ENCODE peak calls at places on chromosomes 2 and 18, in six cellular contexts. One of them, this sample, is unnamed.

GRCh38 chr2:217151509-217152206 is 291.8 kb upstream of the TNP1 start:
- DNase-seq in body of pancreas: no peak
- DNase-seq in sigmoid colon: no peak
- DNase-seq in ovary: no peak
- DNase-seq in tibial nerve: peak; percentile 20
- DNase-seq in uterus: no peak
- DNase-seq in this sample: no peak

GRCh38 chr2:241224068-241224850 is 35.8 kb downstream of the ANO7 start:
- DNase-seq in body of pancreas: peak; percentile 37
- DNase-seq in ovary: no peak
- DNase-seq in uterus: no peak
- DNase-seq in tibial nerve: no peak
- DNase-seq in sigmoid colon: no peak
- DNase-seq in this sample: no peak

GRCh38 chr2:226474131-226474530 is 325.5 kb downstream of the IRS1 start:
- DNase-seq in tibial nerve: no peak
- DNase-seq in ovary: no peak
- DNase-seq in sigmoid colon: no peak
- DNase-seq in body of pancreas: no peak
- DNase-seq in uterus: no peak
- DNase-seq in this sample: no peak

GRCh38 chr2:1518501-1518821 is 105.2 kb downstream of the TPO start:
- DNase-seq in sigmoid colon: no peak
- DNase-seq in uterus: no peak
- DNase-seq in ovary: no peak
- DNase-seq in body of pancreas: no peak
- DNase-seq in tibial nerve: no peak
- DNase-seq in this sample: no peak

GRCh38 chr2:1758112-1758630 is 13.9 kb upstream of the PXDN start:
- DNase-seq in uterus: no peak
- DNase-seq in sigmoid colon: no peak
- DNase-seq in tibial nerve: no peak
- DNase-seq in ovary: no peak
- DNase-seq in body of pancreas: no peak
- DNase-seq in this sample: no peak

GRCh38 chr2:207619764-207620203 is 5.4 kb downstream of the METTL21A start:
- DNase-seq in ovary: no peak
- DNase-seq in body of pancreas: no peak
- DNase-seq in uterus: no peak
- DNase-seq in sigmoid colon: no peak
- DNase-seq in tibial nerve: no peak
- DNase-seq in this sample: no peak

GRCh38 chr2:35246702-35247101 is 1108.9 kb upstream of the CRIM1 start:
- DNase-seq in sigmoid colon: no peak
- DNase-seq in uterus: no peak
- DNase-seq in ovary: no peak
- DNase-seq in tibial nerve: no peak
- DNase-seq in body of pancreas: no peak
- DNase-seq in this sample: no peak

GRCh38 chr2:121505005-121505404 is 25.7 kb upstream of the RNU4ATAC start:
- DNase-seq in body of pancreas: no peak
- DNase-seq in ovary: no peak
- DNase-seq in sigmoid colon: no peak
- DNase-seq in tibial nerve: no peak
- DNase-seq in uterus: no peak
- DNase-seq in this sample: no peak

GRCh38 chr18:75654928-75655745 is 227.6 kb upstream of the SMIM21 start:
- DNase-seq in ovary: peak; percentile 71
- DNase-seq in body of pancreas: peak; percentile 21
- DNase-seq in uterus: peak; percentile 64
- DNase-seq in tibial nerve: no peak
- DNase-seq in sigmoid colon: no peak
- DNase-seq in this sample: no peak

GRCh38 chr2:60152226-60152833 is 401.1 kb downstream of the BCL11A start:
- DNase-seq in ovary: no peak
- DNase-seq in uterus: no peak
- DNase-seq in body of pancreas: no peak
- DNase-seq in tibial nerve: no peak
- DNase-seq in sigmoid colon: no peak
- DNase-seq in this sample: no peak

GRCh38 chr2:137748533-137748932 is 215.7 kb upstream of the HNMT start:
- DNase-seq in sigmoid colon: no peak
- DNase-seq in body of pancreas: no peak
- DNase-seq in ovary: no peak
- DNase-seq in uterus: no peak
- DNase-seq in tibial nerve: no peak
- DNase-seq in this sample: no peak

GRCh38 chr2:204228169-204228940 is 291.8 kb downstream of the ICOS start:
- DNase-seq in ovary: no peak
- DNase-seq in sigmoid colon: no peak
- DNase-seq in tibial nerve: no peak
- DNase-seq in body of pancreas: no peak
- DNase-seq in uterus: no peak
- DNase-seq in this sample: no peak

GRCh38 chr18:11500153-11501122 is 109.0 kb upstream of the SLC35G4 start:
- DNase-seq in tibial nerve: peak; percentile 21
- DNase-seq in uterus: no peak
- DNase-seq in ovary: no peak
- DNase-seq in sigmoid colon: no peak
- DNase-seq in body of pancreas: no peak
- DNase-seq in this sample: peak; percentile 67

GRCh38 chr18:49114556-49114955 is 163.8 kb upstream of the SMAD7 start:
- DNase-seq in body of pancreas: no peak
- DNase-seq in ovary: no peak
- DNase-seq in uterus: no peak
- DNase-seq in sigmoid colon: no peak
- DNase-seq in tibial nerve: no peak
- DNase-seq in this sample: no peak

GRCh38 chr18:65206551-65207260 is 544.1 kb upstream of the CDH7 start:
- DNase-seq in uterus: no peak
- DNase-seq in body of pancreas: no peak
- DNase-seq in tibial nerve: no peak
- DNase-seq in sigmoid colon: no peak
- DNase-seq in ovary: peak; percentile 2
- DNase-seq in this sample: no peak

GRCh38 chr2:237883951-237884392 is 24.5 kb downstream of the RAMP1 start:
- DNase-seq in uterus: peak; percentile 29
- DNase-seq in body of pancreas: no peak
- DNase-seq in tibial nerve: no peak
- DNase-seq in sigmoid colon: peak; percentile 67
- DNase-seq in ovary: no peak
- DNase-seq in this sample: no peak

GRCh38 chr18:10378688-10379465 is 75.6 kb upstream of the APCDD1 start:
- DNase-seq in tibial nerve: no peak
- DNase-seq in ovary: peak; percentile 28
- DNase-seq in uterus: no peak
- DNase-seq in sigmoid colon: no peak
- DNase-seq in body of pancreas: no peak
- DNase-seq in this sample: no peak

GRCh38 chr2:239018291-239019192 is 170.7 kb downstream of the TWIST2 start:
- DNase-seq in body of pancreas: no peak
- DNase-seq in ovary: no peak
- DNase-seq in sigmoid colon: peak; percentile 46
- DNase-seq in tibial nerve: no peak
- DNase-seq in uterus: no peak
- DNase-seq in this sample: peak; percentile 17

GRCh38 chr2:239021224-239021623 is 173.3 kb downstream of the TWIST2 start:
- DNase-seq in uterus: peak; percentile 5
- DNase-seq in body of pancreas: no peak
- DNase-seq in ovary: no peak
- DNase-seq in tibial nerve: no peak
- DNase-seq in sigmoid colon: peak; percentile 26
- DNase-seq in this sample: no peak

GRCh38 chr2:239019193-239019581 is 171.3 kb downstream of the TWIST2 start:
- DNase-seq in ovary: no peak
- DNase-seq in uterus: no peak
- DNase-seq in body of pancreas: no peak
- DNase-seq in tibial nerve: no peak
- DNase-seq in sigmoid colon: peak; percentile 34
- DNase-seq in this sample: no peak

GRCh38 chr2:239021651-239022436 is 174.0 kb downstream of the TWIST2 start:
- DNase-seq in ovary: no peak
- DNase-seq in body of pancreas: no peak
- DNase-seq in uterus: no peak
- DNase-seq in sigmoid colon: peak; percentile 56
- DNase-seq in tibial nerve: no peak
- DNase-seq in this sample: no peak

DNA sequence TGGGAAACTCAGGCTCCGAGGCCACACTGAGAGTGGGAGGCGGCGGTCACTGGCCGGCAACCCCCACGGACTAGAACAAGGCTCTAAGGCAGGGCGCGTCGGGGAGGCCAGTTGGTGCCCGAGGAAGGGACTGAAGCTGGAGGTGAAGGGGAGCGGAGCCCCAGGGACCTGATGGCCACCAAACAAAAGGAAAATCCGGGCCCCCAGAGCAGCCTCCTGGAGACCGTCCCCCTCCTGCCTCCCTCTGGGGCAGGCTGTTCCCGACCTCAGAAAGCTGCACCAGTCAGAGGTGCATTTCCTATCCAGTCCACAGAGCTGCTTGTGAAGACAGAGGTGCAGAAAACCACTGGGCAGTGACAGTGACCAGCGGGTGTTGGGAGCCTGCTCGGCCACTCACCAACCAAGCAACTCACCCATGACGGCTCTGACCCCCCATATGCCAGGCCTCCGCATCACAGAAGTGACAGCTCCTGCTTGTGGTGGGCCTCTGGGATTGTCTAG is 172.7 kb downstream of the TWIST2 start:
- DNase-seq in uterus: peak; percentile 8
- DNase-seq in tibial nerve: no peak
- DNase-seq in sigmoid colon: peak; percentile 53
- DNase-seq in ovary: no peak
- DNase-seq in body of pancreas: no peak
- DNase-seq in this sample: no peak
- TF ChIP-seq POLR2A in uterus: no peak
- TF ChIP-seq POLR2A in tibial nerve: no peak
- TF ChIP-seq POLR2A in sigmoid colon: no peak
- TF ChIP-seq POLR2A in ovary: no peak
- TF ChIP-seq POLR2A in body of pancreas: no peak
- TF ChIP-seq POLR2A in this sample: no peak

DNA sequence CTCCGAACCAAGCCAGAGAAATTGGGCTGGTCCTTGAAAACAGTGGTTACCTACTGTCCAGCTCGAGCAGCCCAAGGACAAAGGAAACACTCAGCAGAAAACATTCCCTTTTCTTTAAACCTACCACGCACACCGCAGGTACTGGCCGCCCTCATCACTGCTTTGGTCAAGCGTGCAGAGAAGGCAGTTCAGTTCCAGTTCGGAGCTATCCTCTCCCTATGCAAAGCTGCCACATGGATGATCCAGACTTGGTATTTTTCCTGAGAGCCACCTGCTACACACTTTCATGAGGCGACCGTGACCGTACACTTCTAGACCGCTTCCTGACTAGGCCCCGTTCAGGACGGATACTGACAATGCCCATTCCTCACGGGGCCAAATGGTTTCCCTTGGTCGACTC is 4.3 kb upstream of the POLR2D start:
- DNase-seq in ovary: no peak
- DNase-seq in body of pancreas: no peak
- DNase-seq in uterus: no peak
- DNase-seq in tibial nerve: no peak
- DNase-seq in sigmoid colon: no peak
- DNase-seq in this sample: no peak
- TF ChIP-seq POLR2A in ovary: no peak
- TF ChIP-seq POLR2A in body of pancreas: no peak
- TF ChIP-seq POLR2A in uterus: no peak
- TF ChIP-seq POLR2A in tibial nerve: no peak
- TF ChIP-seq POLR2A in sigmoid colon: no peak
- TF ChIP-seq POLR2A in this sample: no peak

DNA sequence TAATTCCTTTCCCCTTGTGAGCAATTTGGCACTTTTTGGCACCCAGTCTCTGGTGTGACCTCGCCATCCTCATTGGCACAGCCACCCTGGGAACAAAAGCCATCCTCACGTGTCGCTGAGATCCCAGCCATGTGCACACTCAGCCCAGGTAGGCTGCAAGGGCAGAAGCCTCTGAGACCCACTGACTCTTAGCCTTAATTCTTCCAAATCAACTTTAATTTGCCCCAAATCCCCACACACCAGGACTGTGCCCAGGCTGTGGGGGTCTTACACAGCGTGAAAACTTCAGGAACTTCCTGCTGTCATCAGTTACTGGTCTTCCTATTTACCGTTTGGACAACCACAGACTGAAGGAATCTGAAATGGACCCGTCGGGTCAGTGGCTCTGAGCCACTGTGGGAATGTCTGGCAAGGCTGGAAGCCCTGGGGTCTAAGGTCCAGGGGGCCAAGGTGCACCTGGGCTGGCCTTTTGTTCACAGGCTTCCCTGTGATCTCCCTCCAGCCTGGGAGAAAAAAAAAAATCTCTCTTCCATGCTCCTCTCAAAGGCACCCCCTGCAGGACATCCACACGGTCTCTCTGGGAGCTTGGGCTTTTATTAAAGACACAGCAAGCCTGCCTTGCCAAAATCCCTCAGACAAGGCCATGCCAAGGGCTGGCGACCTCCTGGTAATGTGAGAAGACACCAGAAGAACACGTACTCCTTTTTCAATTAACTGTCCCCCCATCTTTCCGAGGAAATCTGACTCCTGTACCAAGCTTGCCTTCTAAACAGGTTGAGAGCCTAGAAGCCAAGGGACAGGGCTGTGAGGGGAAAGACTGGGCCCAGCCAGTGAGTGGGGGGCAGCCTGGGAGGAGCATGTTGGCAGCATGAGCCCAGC is 42.1 kb upstream of the LAPTM4A start:
- DNase-seq in uterus: peak; percentile 63
- DNase-seq in sigmoid colon: peak; percentile 80
- DNase-seq in body of pancreas: peak; percentile 77
- DNase-seq in tibial nerve: peak; percentile 44
- DNase-seq in ovary: peak; percentile 66
- DNase-seq in this sample: no peak
- TF ChIP-seq POLR2A in uterus: no peak
- TF ChIP-seq POLR2A in sigmoid colon: no peak
- TF ChIP-seq POLR2A in body of pancreas: no peak
- TF ChIP-seq POLR2A in tibial nerve: no peak
- TF ChIP-seq POLR2A in ovary: no peak
- TF ChIP-seq POLR2A in this sample: no peak

GRCh38 chr2:160407393-160408204 is 86.0 kb downstream of the RBMS1 start:
- DNase-seq in tibial nerve: no peak
- DNase-seq in uterus: peak; percentile 72
- DNase-seq in sigmoid colon: peak; percentile 87
- DNase-seq in body of pancreas: peak; percentile 58
- DNase-seq in ovary: peak; percentile 76
- DNase-seq in this sample: peak; percentile 53

GRCh38 chr2:160408205-160408561 is 85.4 kb downstream of the RBMS1 start:
- DNase-seq in body of pancreas: no peak
- DNase-seq in sigmoid colon: no peak
- DNase-seq in tibial nerve: no peak
- DNase-seq in ovary: no peak
- DNase-seq in uterus: no peak
- DNase-seq in this sample: no peak

GRCh38 chr2:160405077-160405865 is 88.3 kb downstream of the RBMS1 start:
- DNase-seq in ovary: no peak
- DNase-seq in body of pancreas: no peak
- DNase-seq in tibial nerve: no peak
- DNase-seq in sigmoid colon: no peak
- DNase-seq in uterus: no peak
- DNase-seq in this sample: no peak

GRCh38 chr2:160408575-160409291 is 84.9 kb downstream of the RBMS1 start:
- DNase-seq in sigmoid colon: no peak
- DNase-seq in uterus: no peak
- DNase-seq in tibial nerve: no peak
- DNase-seq in body of pancreas: no peak
- DNase-seq in ovary: no peak
- DNase-seq in this sample: no peak

GRCh38 chr2:160406591-160407392 is 86.8 kb downstream of the RBMS1 start:
- DNase-seq in sigmoid colon: peak; percentile 80
- DNase-seq in body of pancreas: peak; percentile 55
- DNase-seq in tibial nerve: peak; percentile 52
- DNase-seq in uterus: peak; percentile 42
- DNase-seq in ovary: peak; percentile 60
- DNase-seq in this sample: no peak
- TF ChIP-seq POLR2A in sigmoid colon: peak; percentile 26
- TF ChIP-seq POLR2A in body of pancreas: peak; percentile 43
- TF ChIP-seq POLR2A in tibial nerve: no peak
- TF ChIP-seq POLR2A in uterus: no peak
- TF ChIP-seq POLR2A in ovary: peak; percentile 29
- TF ChIP-seq POLR2A in this sample: peak; percentile 22

This sample was measured in breast epithelium.